ENCODE peak calls at places on chromosomes 6 and 20, in five cellular contexts. J, R, Z, N and K are unnamed samples.

GRCh38 chr20:63978319-63979220 is 872 bp downstream of the SAMD10 start:
- DNase-seq in J (no peak), R (no peak), Z (no peak), N (peak; percentile 80), K (peak; percentile 77)

GRCh38 chr6:128327890-128328289 is 192.5 kb downstream of the PTPRK start:
- DNase-seq in J (no peak), R (no peak), Z (no peak), N (peak; percentile 46), K (peak; percentile 5)

GRCh38 chr6:142302427-142303190 is 802 bp downstream of the ADGRG6 start:
- DNase-seq in J (peak; percentile 42), R (no peak), Z (no peak), N (no peak), K (no peak)

GRCh38 chr6:53431704-53432103 is 83.0 kb upstream of the ELOVL5 start:
- DNase-seq in J (no peak), R (no peak), Z (no peak), N (no peak), K (no peak)

GRCh38 chr6:89997456-89998445 is 103.5 kb downstream of the GJA10 start:
- DNase-seq in J (no peak), R (no peak), Z (no peak), N (no peak), K (no peak)

GRCh38 chr6:166716910-166717617 is 90.0 kb upstream of the RPS6KA2 start:
- DNase-seq in J (no peak), R (no peak), Z (no peak), N (no peak), K (no peak)

GRCh38 chr6:72650081-72650745 is 28.3 kb downstream of the KCNQ5 start:
- DNase-seq in J (no peak), R (no peak), Z (no peak), N (no peak), K (no peak)

GRCh38 chr6:7559196-7559595 is 17.7 kb downstream of the DSP start:
- DNase-seq in J (no peak), R (no peak), Z (no peak), N (no peak), K (no peak)

GRCh38 chr6:141347075-141347474 is 785.6 kb upstream of the GJE1 start:
- DNase-seq in J (no peak), R (no peak), Z (no peak), N (no peak), K (no peak)

GRCh38 chr6:167093922-167094432 is 28.9 kb upstream of the CCR6 start:
- DNase-seq in J (no peak), R (no peak), Z (no peak), N (peak; percentile 87), K (peak; percentile 88)

GRCh38 chr6:43970913-43971775 is 156.1 kb downstream of the MRPL14 start:
- DNase-seq in J (no peak), R (no peak), Z (no peak), N (no peak), K (no peak)

GRCh38 chr6:159217595-159218275 is 48.5 kb downstream of the FNDC1 start:
- DNase-seq in J (no peak), R (no peak), Z (no peak), N (peak; percentile 42), K (peak; percentile 67)

GRCh38 chr6:1474205-1474604 is 84.8 kb downstream of the FOXF2 start:
- DNase-seq in J (no peak), R (no peak), Z (no peak), N (no peak), K (no peak)

GRCh38 chr6:109347779-109348178 is 34.5 kb downstream of the CD164 start:
- DNase-seq in J (no peak), R (no peak), Z (no peak), N (no peak), K (no peak)

GRCh38 chr6:73695619-73696421 is at the start of gene CD109:
- DNase-seq in J (peak; percentile 63), R (no peak), Z (no peak), N (peak; percentile 86), K (peak; percentile 52)

GRCh38 chr6:89239338-89239737 is 22.2 kb upstream of the GABRR1 start:
- DNase-seq in J (no peak), R (no peak), Z (no peak), N (peak; percentile 75), K (peak; percentile 34)

GRCh38 chr6:51025082-51025777 is 206.6 kb downstream of the TFAP2B start:
- DNase-seq in J (no peak), R (no peak), Z (no peak), N (no peak), K (no peak)

DNA sequence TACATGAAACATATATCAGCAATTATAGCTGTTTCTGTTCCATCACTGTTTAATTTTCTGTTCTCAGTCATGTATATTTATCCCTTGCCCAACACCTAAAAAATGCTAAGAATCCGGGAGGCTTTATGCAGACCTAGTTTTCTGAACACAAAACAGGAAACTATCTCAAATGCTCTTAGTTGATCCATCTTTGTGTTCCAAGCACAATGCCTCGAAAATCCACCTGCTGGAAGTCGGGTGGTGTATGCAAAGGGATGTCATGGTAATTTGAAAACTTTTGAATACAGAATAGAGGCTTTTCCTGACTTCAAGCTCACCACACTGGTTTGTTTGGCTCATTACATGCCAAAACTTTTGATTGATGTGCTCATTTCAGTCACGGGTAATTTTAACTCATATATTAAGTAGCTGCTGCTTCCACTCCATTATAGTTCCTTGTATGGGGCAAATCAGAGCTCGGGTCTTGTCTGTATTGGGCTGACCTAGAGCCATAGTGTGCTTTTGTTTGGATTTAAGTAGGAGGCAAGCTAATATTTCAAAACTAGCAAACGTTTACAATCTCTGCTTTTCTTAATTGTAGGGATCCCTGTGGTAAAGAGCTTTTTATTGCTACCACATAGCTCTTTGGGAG is 646.5 kb upstream of the EPHA7 start:
- DNase-seq in J (no peak), R (no peak), Z (no peak), N (no peak), K (no peak)
- TF ChIP-seq CTCF in J (no peak), R (no peak), Z (no peak), N (no peak), K (no peak)

DNA sequence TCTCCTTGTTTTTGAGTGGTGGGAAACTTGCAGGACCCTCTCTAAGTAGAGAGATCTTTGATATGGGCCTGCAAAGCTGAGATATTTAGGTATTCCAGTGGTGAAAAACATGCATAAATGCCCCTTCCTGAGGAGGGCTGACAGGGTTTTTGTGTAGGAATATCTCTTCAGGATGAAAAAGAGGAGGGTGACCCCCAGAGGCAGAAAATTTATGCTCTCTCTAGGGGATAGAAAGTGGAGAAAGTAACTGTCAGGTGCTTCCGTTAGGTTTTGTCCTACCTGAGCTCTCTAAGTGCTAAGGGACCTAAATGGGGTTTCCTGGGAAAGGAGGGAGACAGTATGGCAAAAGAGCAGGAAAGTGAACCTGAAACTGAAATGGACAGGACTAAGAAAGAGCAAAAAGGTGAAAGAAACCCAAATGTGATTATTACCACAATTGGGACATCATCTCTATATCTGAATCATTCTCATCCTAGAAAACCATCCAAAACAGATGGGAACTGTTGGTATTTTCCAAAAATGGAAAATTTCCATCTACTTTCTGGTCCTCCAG is 2.0 kb downstream of the COL19A1 start:
- DNase-seq in J (no peak), R (no peak), Z (no peak), N (no peak), K (no peak)
- TF ChIP-seq CTCF in J (no peak), R (no peak), Z (no peak), N (no peak), K (peak; percentile 26)

DNA sequence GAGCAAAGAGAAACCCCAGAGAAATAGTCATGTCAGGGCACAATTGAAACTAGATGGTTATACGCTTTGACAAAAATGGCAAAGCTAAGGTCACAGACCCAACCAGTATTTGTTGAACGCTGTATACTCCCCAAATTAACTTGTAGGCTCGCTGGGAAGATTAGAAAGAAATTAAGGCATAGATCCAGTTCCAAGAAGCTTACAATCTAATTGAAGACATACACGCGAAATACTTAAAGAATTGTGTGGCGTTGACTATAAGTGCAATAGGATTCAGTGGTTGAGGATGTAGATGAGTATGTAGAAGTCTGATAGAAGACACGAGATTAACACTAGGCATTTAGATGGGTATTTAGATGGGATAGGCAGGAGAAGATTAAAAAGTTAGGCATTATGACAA is 525 bp downstream of the FAM229B start:
- DNase-seq in J (no peak), R (no peak), Z (no peak), N (no peak), K (no peak)
- TF ChIP-seq CTCF in J (no peak), R (no peak), Z (no peak), N (no peak), K (no peak)

GRCh38 chr6:146905313-146905712 is 298.9 kb upstream of the STXBP5 start:
- DNase-seq in J (no peak), R (no peak), Z (no peak), N (no peak), K (no peak)

GRCh38 chr6:146902846-146903245 is 301.4 kb upstream of the STXBP5 start:
- DNase-seq in J (no peak), R (no peak), Z (no peak), N (no peak), K (no peak)

GRCh38 chr6:146898888-146899227 is 300.1 kb downstream of the ADGB start:
- DNase-seq in J (no peak), R (no peak), Z (no peak), N (no peak), K (no peak)

GRCh38 chr6:146904596-146904995 is 299.6 kb upstream of the STXBP5 start:
- DNase-seq in J (no peak), R (no peak), Z (no peak), N (no peak), K (no peak)

DNA sequence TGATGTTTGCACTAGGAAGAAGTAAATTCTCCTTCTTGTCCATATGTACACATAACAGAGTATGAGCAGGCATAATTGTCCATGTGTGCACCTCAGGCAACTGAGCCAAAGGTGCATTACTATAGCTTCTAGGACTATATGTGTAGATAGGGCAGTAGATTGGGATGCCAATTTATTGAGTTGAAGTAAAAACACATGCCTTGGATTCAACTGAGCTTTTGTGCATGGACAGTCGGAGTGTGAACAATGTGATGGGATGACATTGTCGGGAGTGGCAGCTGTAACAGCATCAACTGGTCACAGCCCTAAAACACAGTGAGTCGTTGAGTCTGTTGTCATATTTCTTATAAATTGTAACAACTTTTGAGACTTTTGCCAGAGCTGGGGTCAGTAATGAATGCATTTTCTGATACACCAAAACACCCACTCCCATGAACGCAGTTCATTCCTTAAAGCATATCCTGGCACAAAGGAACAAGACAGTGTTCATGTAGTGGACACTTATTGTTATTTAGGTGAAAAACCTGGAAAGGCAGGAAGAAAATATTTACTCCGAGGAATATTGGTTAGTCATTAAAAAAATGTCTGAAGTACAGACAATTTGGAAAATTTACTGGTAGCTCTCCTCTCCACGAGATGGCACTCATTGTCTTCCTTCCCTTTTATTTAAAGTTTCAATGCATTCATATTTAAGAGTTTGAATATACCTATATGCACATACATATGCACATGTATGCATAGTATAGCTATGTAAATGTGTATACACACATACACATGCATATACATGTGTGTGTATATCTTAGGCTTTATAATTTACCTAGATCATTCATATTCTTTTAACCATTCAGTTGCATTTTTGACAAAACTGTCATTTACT is 302.0 kb upstream of the STXBP5 start:
- DNase-seq in J (no peak), R (no peak), Z (no peak), N (no peak), K (no peak)
- TF ChIP-seq CTCF in J (no peak), R (no peak), Z (peak; percentile 27), N (no peak), K (no peak)

GRCh38 chr6:47097092-47097945 is 55.2 kb upstream of the ADGRF1 start:
- DNase-seq in J (peak; percentile 59), R (no peak), Z (peak; percentile 75), N (peak; percentile 72), K (peak; percentile 65)
- TF ChIP-seq CTCF in J (no peak), R (peak; percentile 38), Z (peak; percentile 73), N (peak; percentile 54), K (peak; percentile 73)

GRCh38 chr6:28525496-28526039 is at the start of gene GPX5:
- DNase-seq in J (no peak), R (no peak), Z (no peak), N (peak; percentile 43), K (no peak)
- TF ChIP-seq CTCF in J (no peak), R (no peak), Z (no peak), N (no peak), K (no peak)